ENCODE peak calls at places on chromosomes 1 and 21, in six cellular contexts. O is colonic mucosa, U is IMR-90, Q is SK-N-SH, D is MM.1S, L is mesendoderm. J is an unnamed sample. For H3K4me1, the result is how much of the 10 kb centered on the place peaks cover.

GRCh38 chr1:158248122-158248521 is 6.1 kb upstream of the CD1A start:
- DNase-seq in L (no peak), O (peak), U (no peak), D (peak), Q (no peak), J (no peak)

GRCh38 chr1:5711956-5712645 is 280.1 kb downstream of the NPHP4 start:
- DNase-seq in D (no peak), Q (no peak), U (no peak), O (no peak), L (no peak), J (no peak)

GRCh38 chr1:233518344-233518743 is 95.6 kb upstream of the KCNK1 start:
- DNase-seq in O (peak), U (no peak), Q (peak), L (peak), D (peak), J (peak)

GRCh38 chr21:45979141-45979631 is 2.4 kb upstream of the COL6A1 start:
- DNase-seq in L (peak), D (no peak), U (no peak), Q (peak), O (no peak), J (no peak)

GRCh38 chr1:47991187-47991586 is 6.0 kb downstream of the TRABD2B start:
- DNase-seq in Q (no peak), U (no peak), O (no peak), D (no peak), L (peak), J (no peak)

GRCh38 chr1:229855999-229856650 is 210.9 kb upstream of the GALNT2 start:
- DNase-seq in L (no peak), Q (peak), O (no peak), U (no peak), D (peak), J (no peak)

GRCh38 chr21:28818663-28819278 is 173.9 kb downstream of the LTN1 start:
- DNase-seq in L (no peak), U (no peak), D (no peak), O (no peak), Q (no peak), J (no peak)

GRCh38 chr1:46096269-46097148 is 35.9 kb downstream of the PIK3R3 start:
- DNase-seq in U (no peak), D (no peak), Q (no peak), L (no peak), O (no peak), J (no peak)

GRCh38 chr21:36910581-36911307 is 55.7 kb downstream of the HLCS start:
- DNase-seq in D (no peak), Q (peak), O (no peak), U (peak), L (no peak), J (no peak)

GRCh38 chr1:235675152-235675890 is 25.7 kb upstream of the GNG4 start:
- DNase-seq in D (no peak), U (peak), L (no peak), O (no peak), Q (no peak), J (no peak)

GRCh38 chr1:25729774-25730173 is 70.2 kb upstream of the SELENON start:
- DNase-seq in L (no peak), Q (no peak), U (no peak), D (no peak), O (no peak), J (no peak)

GRCh38 chr1:107963601-107964396 is 1.2 kb downstream of the VAV3 start:
- DNase-seq in O (peak), D (peak), L (peak), Q (peak), U (no peak), J (no peak)

GRCh38 chr1:93613895-93614294 is 67.7 kb downstream of the BCAR3 start:
- DNase-seq in L (no peak), D (no peak), Q (no peak), O (peak), U (peak), J (no peak)

GRCh38 chr1:198497326-198498220 is 42.9 kb downstream of the ATP6V1G3 start:
- DNase-seq in D (no peak), U (peak), L (no peak), Q (no peak), O (no peak), J (no peak)

GRCh38 chr1:43172532-43172972 is 422 bp downstream of the CFAP57 start:
- DNase-seq in Q (peak), D (peak), U (peak), O (peak), L (peak), J (peak)

GRCh38 chr1:109385417-109385816 is 12.3 kb downstream of the SORT1 start:
- DNase-seq in Q (no peak), L (no peak), D (no peak), O (no peak), U (no peak), J (no peak)

GRCh38 chr1:163596541-163597258 is 274.9 kb downstream of the NUF2 start:
- DNase-seq in L (peak), Q (no peak), D (no peak), O (no peak), U (no peak), J (no peak)

GRCh38 chr1:110433803-110434202 is 17.1 kb upstream of the PROK1 start:
- DNase-seq in D (peak), O (no peak), U (peak), L (peak), Q (no peak), J (peak)

GRCh38 chr1:116099379-116099778 is 11.8 kb upstream of the MAB21L3 start:
- DNase-seq in O (no peak), U (no peak), Q (no peak), D (no peak), L (no peak), J (no peak)

GRCh38 chr1:39398278-39399010 is 93.0 kb upstream of the BMP8A start:
- DNase-seq in U (peak), Q (peak), D (peak), O (peak), L (peak), J (no peak)

GRCh38 chr1:7209340-7209739 is 424.1 kb downstream of the CAMTA1 start:
- DNase-seq in O (no peak), L (no peak), U (no peak), Q (peak), D (no peak), J (no peak)

GRCh38 chr21:41924355-41924754 is 29.5 kb downstream of the C2CD2 start:
- DNase-seq in U (peak), O (no peak), Q (no peak), D (no peak), L (no peak), J (no peak)

GRCh38 chr1:62045579-62045978 is 149.1 kb upstream of the L1TD1 start:
- DNase-seq in L (peak), Q (peak), U (no peak), O (no peak), D (no peak), J (no peak)

GRCh38 chr1:198879711-198880306 is 241.0 kb downstream of the PTPRC start:
- DNase-seq in L (no peak), D (no peak), Q (no peak), O (no peak), U (no peak), J (no peak)

GRCh38 chr21:35943752-35944151 is 116.6 kb downstream of the SETD4 start:
- DNase-seq in D (no peak), O (no peak), Q (no peak), U (no peak), L (no peak), J (no peak)

GRCh38 chr1:244388961-244389360 is 62.7 kb downstream of the ADSS2 start:
- DNase-seq in O (no peak), Q (no peak), D (peak), L (no peak), U (peak), J (no peak)

GRCh38 chr1:224799083-224799482 is 130.4 kb upstream of the DNAH14 start:
- DNase-seq in O (no peak), D (no peak), L (no peak), U (no peak), Q (no peak), J (no peak)

GRCh38 chr1:242129103-242129502 is 130.2 kb upstream of the MAP1LC3C start:
- DNase-seq in U (no peak), O (no peak), D (peak), Q (peak), L (peak), J (no peak)

GRCh38 chr1:180515857-180516388 is 13.5 kb upstream of the ACBD6 start:
- DNase-seq in U (peak), L (peak), Q (peak), O (peak), D (peak), J (peak)

GRCh38 chr21:39336457-39337008 is 12.4 kb downstream of the HMGN1 start:
- DNase-seq in Q (no peak), L (no peak), O (no peak), D (no peak), U (no peak), J (no peak)

DNA sequence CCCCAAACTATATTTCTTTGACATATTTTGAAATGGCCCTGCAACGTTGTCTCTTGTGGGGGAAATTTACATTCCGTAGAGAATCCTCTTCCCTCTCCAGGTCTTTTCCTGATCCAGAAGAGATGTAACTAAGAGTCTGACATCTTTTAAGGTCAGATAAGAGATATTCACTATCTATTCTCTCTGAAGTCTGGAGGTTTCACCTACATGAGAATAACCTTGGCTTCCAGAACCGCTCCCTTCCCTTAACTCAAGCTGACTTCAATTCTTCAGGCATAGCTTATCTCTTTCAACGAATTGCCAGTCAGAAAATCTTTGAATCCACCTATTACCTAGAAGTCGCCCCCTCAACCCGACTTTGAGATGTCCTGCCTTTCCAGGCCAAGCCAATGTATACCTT is 9.9 kb downstream of the FCRLB start:
- DNase-seq in L (peak), U (no peak), Q (no peak), O (no peak), D (no peak), J (no peak)
- H3K4me1 ChIP-seq in L (under half), U (under half), Q (under half), O (under half), D (under half), J (under half)

DNA sequence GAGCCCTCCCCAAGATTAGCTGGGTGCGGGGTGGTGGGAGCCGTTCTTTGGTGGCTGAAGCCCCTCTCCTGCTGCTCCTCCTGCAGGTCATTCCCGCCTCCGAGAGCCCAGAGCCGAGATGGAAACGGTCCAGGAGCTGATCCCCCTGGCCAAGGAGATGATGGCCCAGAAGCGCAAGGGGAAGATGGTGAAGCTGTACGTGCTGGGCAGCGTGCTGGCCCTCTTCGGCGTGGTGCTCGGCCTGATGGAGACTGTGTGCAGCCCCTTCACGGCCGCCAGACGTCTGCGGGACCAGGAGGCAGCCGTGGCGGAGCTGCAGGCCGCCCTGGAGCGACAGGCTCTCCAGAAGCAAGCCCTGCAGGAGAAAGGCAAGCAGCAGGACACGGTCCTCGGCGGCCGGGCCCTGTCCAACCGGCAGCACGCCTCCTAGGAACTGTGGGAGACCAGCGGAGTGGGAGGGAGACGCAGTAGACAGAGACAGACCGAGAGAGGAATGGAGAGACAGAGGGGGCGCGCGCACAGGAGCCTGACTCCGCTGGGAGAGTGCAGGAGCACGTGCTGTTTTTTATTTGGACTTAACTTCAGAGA is 449 bp downstream of the G0S2 start:
- DNase-seq in D (no peak), L (peak), Q (peak), U (peak), O (peak), J (peak)
- H3K9ac ChIP-seq in D (no peak), L (peak), Q (peak), U (peak), O (peak), J (peak)

GRCh38 chr1:94883688-94884087 is 43.2 kb downstream of the CNN3 start:
- DNase-seq in O (no peak), D (peak), U (peak), L (no peak), Q (no peak), J (no peak)

GRCh38 chr1:94886361-94886760 is 40.5 kb downstream of the CNN3 start:
- DNase-seq in U (no peak), L (no peak), Q (no peak), D (no peak), O (no peak), J (no peak)

GRCh38 chr1:94884101-94884875 is 42.6 kb downstream of the CNN3 start:
- DNase-seq in L (peak), Q (peak), U (peak), O (no peak), D (no peak), J (peak)

GRCh38 chr1:94888201-94888600 is 38.7 kb downstream of the CNN3 start:
- DNase-seq in O (no peak), D (no peak), Q (no peak), L (no peak), U (no peak), J (no peak)

GRCh38 chr1:94887603-94888171 is 39.2 kb downstream of the CNN3 start:
- DNase-seq in L (no peak), D (no peak), U (no peak), Q (no peak), O (no peak), J (no peak)
- H3K4me1 ChIP-seq in L (under half), D (under half), U (under half), Q (under half), O (under half), J (under half)

GRCh38 chr1:168964478-168964877 is 142.0 kb upstream of the ATP1B1 start:
- DNase-seq in U (no peak), L (no peak), O (no peak), D (no peak), Q (no peak), J (no peak)
- H3K9ac ChIP-seq in U (no peak), L (no peak), O (no peak), D (no peak), Q (no peak), J (no peak)

GRCh38 chr1:111565079-111565478 is 54.5 kb upstream of the RAP1A start:
- DNase-seq in L (no peak), O (no peak), Q (no peak), D (no peak), U (peak), J (no peak)
- H3K4me1 ChIP-seq in L (under half), O (under half), Q (under half), D (under half), U (under half), J (under half)

GRCh38 chr1:209412036-209412435 is 171.5 kb upstream of the CAMK1G start:
- DNase-seq in U (peak), O (no peak), Q (no peak), D (no peak), L (no peak), J (no peak)
- H3K9ac ChIP-seq in U (no peak), O (no peak), Q (no peak), D (no peak), L (no peak), J (no peak)

GRCh38 chr1:9314101-9314500 is 21.4 kb downstream of the SPSB1 start:
- DNase-seq in D (no peak), U (no peak), Q (no peak), O (no peak), L (no peak), J (no peak)
- H3K4me1 ChIP-seq in D (under half), U (under half), Q (under half), O (under half), L (under half), J (under half)

GRCh38 chr1:178564086-178564782 is 51.3 kb downstream of the TEX35 start:
- DNase-seq in L (no peak), Q (no peak), U (no peak), O (no peak), D (no peak), J (no peak)
- H3K9ac ChIP-seq in L (no peak), Q (no peak), U (no peak), O (no peak), D (no peak), J (no peak)

GRCh38 chr1:201461193-201461657 is 7.8 kb downstream of the PHLDA3 start:
- DNase-seq in U (peak), D (no peak), Q (no peak), L (peak), O (no peak), J (no peak)
- H3K4me1 ChIP-seq in U (under half), D (under half), Q (under half), L (under half), O (under half), J (under half)

GRCh38 chr1:204282801-204283200 is 69.0 kb upstream of the GOLT1A start:
- DNase-seq in U (no peak), Q (no peak), O (peak), L (no peak), D (no peak), J (no peak)
- H3K9ac ChIP-seq in U (no peak), Q (no peak), O (no peak), L (no peak), D (no peak), J (no peak)